ENCODE peak calls at places on chromosomes 16 and 17, in eight cellular contexts. P is KBM-7; A is uterus; K is non-pigmented ciliary epithelial cell; V is NB4; Y is stimulated activated CD4-positive, alpha-beta T cell treated with anti-CD3 and anti-CD28 coated beads, Interleukin-4, amount 100 ng/mL, for 4 hours; U is cerebellar nuclear complex; F is cardiac fibroblast. C is an unnamed sample.

GRCh38 chr17:82297280-82297803 is 20.1 kb downstream of the CD7 start:
- DNase-seq in V (peak), Y (peak), P (no peak), F (peak), K (peak), A (peak), U (peak), C (peak)

GRCh38 chr16:719815-720506 is 985 bp upstream of the ANTKMT start:
- DNase-seq in V (peak), F (no peak), U (no peak), Y (no peak), P (peak), A (no peak), K (no peak), C (no peak)

GRCh38 chr17:78130439-78131101 is at the start of gene TMC8:
- DNase-seq in U (no peak), F (no peak), A (no peak), V (peak), P (peak), K (no peak), Y (peak), C (no peak)

GRCh38 chr17:81537343-81537855 is 9.2 kb downstream of the FSCN2 start:
- DNase-seq in F (no peak), V (peak), U (no peak), K (no peak), Y (peak), P (no peak), A (no peak), C (no peak)

GRCh38 chr17:45677770-45678169 is 106.3 kb upstream of the CRHR1 start:
- DNase-seq in F (no peak), U (no peak), V (no peak), K (no peak), P (no peak), A (no peak), Y (no peak), C (no peak)

GRCh38 chr17:53496356-53496755 is 326.4 kb upstream of the KIF2B start:
- DNase-seq in U (no peak), V (no peak), A (no peak), K (no peak), F (no peak), P (no peak), Y (no peak), C (no peak)

GRCh38 chr17:64477849-64478248 is 19.0 kb downstream of the POLG2 start:
- DNase-seq in F (no peak), P (no peak), A (no peak), Y (no peak), U (no peak), V (no peak), K (no peak), C (no peak)

GRCh38 chr17:79592198-79592597 is 18.7 kb downstream of the RBFOX3 start:
- DNase-seq in Y (no peak), F (no peak), V (no peak), A (no peak), U (no peak), P (no peak), K (no peak), C (no peak)

GRCh38 chr16:85327731-85328664 is 215.7 kb upstream of the CIBAR2 start:
- DNase-seq in K (peak), V (no peak), U (no peak), F (peak), Y (no peak), A (no peak), P (peak), C (peak)

GRCh38 chr17:4604111-4604644 is 19.8 kb downstream of the SMTNL2 start:
- DNase-seq in K (no peak), P (no peak), A (peak), U (peak), Y (no peak), F (peak), V (no peak), C (peak)

GRCh38 chr16:69831212-69832123 is 69.3 kb downstream of the WWP2 start:
- DNase-seq in V (no peak), P (no peak), F (no peak), K (no peak), U (no peak), Y (no peak), A (no peak), C (no peak)

GRCh38 chr16:55643161-55643970 is 12.4 kb upstream of the SLC6A2 start:
- DNase-seq in U (no peak), Y (no peak), K (no peak), F (peak), V (no peak), A (no peak), P (no peak), C (no peak)

GRCh38 chr17:62043140-62043539 is 21.9 kb downstream of the MED13 start:
- DNase-seq in Y (no peak), U (no peak), K (no peak), F (no peak), P (no peak), V (no peak), A (no peak), C (no peak)

GRCh38 chr17:16398270-16399267 is 16.8 kb upstream of the TRPV2 start:
- DNase-seq in Y (no peak), A (no peak), F (no peak), K (no peak), P (peak), U (no peak), V (no peak), C (no peak)

GRCh38 chr16:86222965-86223551 is 287.3 kb upstream of the FOXF1 start:
- DNase-seq in Y (no peak), P (no peak), U (no peak), F (peak), V (no peak), K (peak), A (no peak), C (peak)

GRCh38 chr17:75724016-75725003 is 3.1 kb downstream of the ITGB4 start:
- DNase-seq in Y (no peak), P (no peak), K (no peak), A (no peak), U (no peak), V (no peak), F (no peak), C (no peak)

GRCh38 chr16:71526111-71526998 is at the start of gene CHST4:
- DNase-seq in F (peak), A (peak), U (no peak), K (peak), Y (no peak), P (peak), V (peak), C (peak)

GRCh38 chr17:40612510-40613244 is 34.9 kb downstream of the SMARCE1 start:
- DNase-seq in Y (peak), F (no peak), A (no peak), U (no peak), V (no peak), K (no peak), P (no peak), C (no peak)

GRCh38 chr16:22260490-22260889 is 36.7 kb upstream of the POLR3E start:
- DNase-seq in V (no peak), A (no peak), K (no peak), F (no peak), Y (no peak), P (no peak), U (no peak), C (no peak)